ENCODE peak calls at places on chromosomes 5 and 9, in six cellular contexts. T, L, J, U, C and X are unnamed samples.

GRCh38 chr5:100791376-100791775 is 111.7 kb downstream of the ST8SIA4 start:
- DNase-seq in U (no peak), T (no peak), C (no peak), J (no peak), L (no peak), X (no peak)

GRCh38 chr5:2123874-2124273 is 241.1 kb upstream of the IRX4 start:
- DNase-seq in J (no peak), L (no peak), T (no peak), C (no peak), U (peak; percentile 28), X (no peak)

GRCh38 chr5:118196229-118196628 is 792.1 kb downstream of the DTWD2 start:
- DNase-seq in U (no peak), C (no peak), J (no peak), L (no peak), T (no peak), X (no peak)

GRCh38 chr9:127489471-127490115 is 38.3 kb downstream of the LRSAM1 start:
- DNase-seq in U (no peak), C (no peak), L (no peak), J (no peak), T (no peak), X (no peak)

GRCh38 chr5:75670571-75670970 is 46.7 kb downstream of the POC5 start:
- DNase-seq in U (no peak), L (no peak), C (no peak), J (no peak), T (no peak), X (no peak)

GRCh38 chr5:53478411-53479044 is 1.9 kb upstream of the FST start:
- DNase-seq in L (peak; percentile 40), T (peak; percentile 79), J (no peak), C (no peak), U (no peak), X (peak; percentile 74)

GRCh38 chr5:119322312-119322947 is 33.4 kb upstream of the TNFAIP8 start:
- DNase-seq in L (no peak), T (no peak), C (no peak), U (no peak), J (no peak), X (no peak)

GRCh38 chr5:72178910-72179815 is 71.9 kb downstream of the MAP1B start:
- DNase-seq in L (no peak), C (no peak), U (peak; percentile 87), J (no peak), T (peak; percentile 94), X (peak; percentile 88)

GRCh38 chr5:122907238-122907637 is 61.8 kb downstream of the SNX24 start:
- DNase-seq in L (no peak), J (no peak), C (no peak), T (peak; percentile 77), U (no peak), X (peak; percentile 61)

GRCh38 chr5:125412051-125412560 is 665.7 kb upstream of the ZNF608 start:
- DNase-seq in C (no peak), U (no peak), L (peak; percentile 45), T (peak; percentile 19), J (no peak), X (peak; percentile 64)

GRCh38 chr5:167723254-167723871 is 568.1 kb upstream of the WWC1 start:
- DNase-seq in U (peak; percentile 79), T (peak; percentile 82), C (no peak), L (peak; percentile 68), J (peak; percentile 53), X (peak; percentile 79)

GRCh38 chr9:133149130-133150015 is 14.3 kb downstream of the GBGT1 start:
- DNase-seq in J (peak; percentile 70), T (peak; percentile 93), L (peak; percentile 92), U (peak; percentile 94), C (peak; percentile 61), X (peak; percentile 90)